ENCODE peak calls at places on chromosomes 3 and 15, in seven cellular contexts. One of them, this sample, is unnamed.

GRCh38 chr15:68332266-68332665 is 54.7 kb downstream of the FEM1B start:
- DNase-seq in suprapubic skin: no peak
- DNase-seq in astrocyte: no peak
- DNase-seq in natural killer cell: no peak
- DNase-seq in activated B cell treated with CpG ODN at 0.5 μM for 24 hours: no peak
- DNase-seq in endothelial cell: no peak
- DNase-seq in MCF 10A: no peak
- DNase-seq in this sample: no peak

GRCh38 chr3:78901544-78901943 is 866.3 kb downstream of the ROBO1 start:
- DNase-seq in natural killer cell: no peak
- DNase-seq in activated B cell treated with CpG ODN at 0.5 μM for 24 hours: no peak
- DNase-seq in MCF 10A: no peak
- DNase-seq in suprapubic skin: no peak
- DNase-seq in astrocyte: no peak
- DNase-seq in endothelial cell: no peak
- DNase-seq in this sample: no peak

GRCh38 chr3:127629462-127630403 is 748 bp downstream of the PODXL2 start:
- DNase-seq in astrocyte: no peak
- DNase-seq in endothelial cell: no peak
- DNase-seq in activated B cell treated with CpG ODN at 0.5 μM for 24 hours: peak
- DNase-seq in MCF 10A: no peak
- DNase-seq in natural killer cell: peak
- DNase-seq in suprapubic skin: no peak
- DNase-seq in this sample: no peak

GRCh38 chr3:140170612-140171011 is 235.6 kb downstream of the CLSTN2 start:
- DNase-seq in astrocyte: no peak
- DNase-seq in MCF 10A: no peak
- DNase-seq in endothelial cell: no peak
- DNase-seq in suprapubic skin: no peak
- DNase-seq in activated B cell treated with CpG ODN at 0.5 μM for 24 hours: no peak
- DNase-seq in natural killer cell: no peak
- DNase-seq in this sample: no peak

GRCh38 chr15:59378855-59379254 is 6.2 kb upstream of the MYO1E start:
- DNase-seq in endothelial cell: no peak
- DNase-seq in activated B cell treated with CpG ODN at 0.5 μM for 24 hours: no peak
- DNase-seq in astrocyte: no peak
- DNase-seq in MCF 10A: no peak
- DNase-seq in suprapubic skin: no peak
- DNase-seq in natural killer cell: no peak
- DNase-seq in this sample: no peak

GRCh38 chr15:24068102-24068501 is 381.0 kb upstream of the NDN start:
- DNase-seq in astrocyte: no peak
- DNase-seq in natural killer cell: no peak
- DNase-seq in endothelial cell: no peak
- DNase-seq in MCF 10A: no peak
- DNase-seq in suprapubic skin: no peak
- DNase-seq in activated B cell treated with CpG ODN at 0.5 μM for 24 hours: no peak
- DNase-seq in this sample: no peak

GRCh38 chr15:62477929-62478328 is 312.8 kb upstream of the C2CD4B start:
- DNase-seq in natural killer cell: no peak
- DNase-seq in suprapubic skin: no peak
- DNase-seq in astrocyte: no peak
- DNase-seq in activated B cell treated with CpG ODN at 0.5 μM for 24 hours: no peak
- DNase-seq in endothelial cell: no peak
- DNase-seq in MCF 10A: no peak
- DNase-seq in this sample: no peak

GRCh38 chr3:156389151-156389760 is 165.7 kb downstream of the SSR3 start:
- DNase-seq in activated B cell treated with CpG ODN at 0.5 μM for 24 hours: no peak
- DNase-seq in natural killer cell: no peak
- DNase-seq in endothelial cell: no peak
- DNase-seq in astrocyte: peak
- DNase-seq in MCF 10A: no peak
- DNase-seq in suprapubic skin: no peak
- DNase-seq in this sample: no peak

GRCh38 chr3:129228891-129229585 is 20.4 kb upstream of the COPG1 start:
- DNase-seq in endothelial cell: peak
- DNase-seq in astrocyte: peak
- DNase-seq in MCF 10A: peak
- DNase-seq in activated B cell treated with CpG ODN at 0.5 μM for 24 hours: no peak
- DNase-seq in natural killer cell: no peak
- DNase-seq in suprapubic skin: no peak
- DNase-seq in this sample: no peak

DNA sequence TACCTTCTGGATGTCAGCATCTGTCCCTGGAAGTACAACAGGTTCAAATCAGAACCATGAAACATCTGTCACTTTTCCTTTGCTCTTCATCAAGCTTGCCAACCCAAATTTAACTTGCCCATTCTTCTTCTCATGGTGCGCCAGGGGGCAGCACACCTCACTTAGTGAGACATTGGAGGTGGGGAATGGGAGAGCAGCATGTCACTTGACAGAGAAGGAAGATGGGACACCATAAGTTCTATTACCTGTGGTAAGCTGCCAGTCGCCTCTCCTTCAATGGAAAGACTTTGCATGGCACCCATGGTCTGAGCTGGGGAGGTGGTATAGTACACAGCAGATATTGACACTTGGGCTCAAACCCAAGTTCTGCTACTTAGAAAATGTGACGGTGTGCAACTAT is 2.9 kb downstream of the SCN5A start:
- DNase-seq in endothelial cell: peak
- DNase-seq in activated B cell treated with CpG ODN at 0.5 μM for 24 hours: no peak
- DNase-seq in natural killer cell: no peak
- DNase-seq in MCF 10A: peak
- DNase-seq in astrocyte: no peak
- DNase-seq in suprapubic skin: peak
- DNase-seq in this sample: no peak
- TF ChIP-seq CTCF in endothelial cell: peak
- TF ChIP-seq CTCF in activated B cell treated with CpG ODN at 0.5 μM for 24 hours: no peak
- TF ChIP-seq CTCF in natural killer cell: no peak
- TF ChIP-seq CTCF in MCF 10A: peak
- TF ChIP-seq CTCF in astrocyte: peak
- TF ChIP-seq CTCF in suprapubic skin: no peak
- TF ChIP-seq CTCF in this sample: peak

GRCh38 chr3:16354291-16354690 is 89.3 kb downstream of the OXNAD1 start:
- DNase-seq in MCF 10A: no peak
- DNase-seq in astrocyte: no peak
- DNase-seq in activated B cell treated with CpG ODN at 0.5 μM for 24 hours: no peak
- DNase-seq in suprapubic skin: no peak
- DNase-seq in endothelial cell: no peak
- DNase-seq in natural killer cell: no peak
- DNase-seq in this sample: no peak

GRCh38 chr3:16357698-16358097 is 92.7 kb downstream of the OXNAD1 start:
- DNase-seq in MCF 10A: no peak
- DNase-seq in natural killer cell: no peak
- DNase-seq in suprapubic skin: no peak
- DNase-seq in endothelial cell: no peak
- DNase-seq in astrocyte: peak
- DNase-seq in activated B cell treated with CpG ODN at 0.5 μM for 24 hours: no peak
- DNase-seq in this sample: no peak

GRCh38 chr3:16359331-16359730 is 94.3 kb downstream of the OXNAD1 start:
- DNase-seq in natural killer cell: no peak
- DNase-seq in MCF 10A: no peak
- DNase-seq in astrocyte: no peak
- DNase-seq in endothelial cell: no peak
- DNase-seq in suprapubic skin: no peak
- DNase-seq in activated B cell treated with CpG ODN at 0.5 μM for 24 hours: no peak
- DNase-seq in this sample: no peak

GRCh38 chr3:16355864-16356263 is 90.9 kb downstream of the OXNAD1 start:
- DNase-seq in natural killer cell: no peak
- DNase-seq in activated B cell treated with CpG ODN at 0.5 μM for 24 hours: no peak
- DNase-seq in suprapubic skin: no peak
- DNase-seq in endothelial cell: no peak
- DNase-seq in astrocyte: no peak
- DNase-seq in MCF 10A: no peak
- DNase-seq in this sample: no peak

DNA sequence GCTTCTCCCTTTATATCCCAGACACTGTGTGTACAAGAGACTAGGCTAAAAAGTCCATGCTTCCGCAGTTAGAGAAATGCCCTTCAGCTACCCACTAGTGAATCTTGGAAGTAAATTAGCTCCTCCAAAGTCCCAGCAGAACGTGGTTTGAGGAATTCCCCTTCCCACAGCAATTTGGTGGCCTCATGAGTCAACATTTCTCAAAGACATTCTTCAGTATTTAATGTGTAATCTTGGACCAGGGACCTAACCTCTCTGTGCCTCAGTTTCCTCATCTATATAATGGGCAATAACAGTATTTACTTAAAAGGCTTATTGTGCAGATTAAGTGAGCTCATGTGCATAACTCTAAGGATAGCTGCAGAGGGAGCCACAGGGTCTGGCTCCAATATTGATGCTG is 92.2 kb downstream of the OXNAD1 start:
- DNase-seq in MCF 10A: no peak
- DNase-seq in suprapubic skin: no peak
- DNase-seq in endothelial cell: no peak
- DNase-seq in activated B cell treated with CpG ODN at 0.5 μM for 24 hours: no peak
- DNase-seq in natural killer cell: no peak
- DNase-seq in astrocyte: peak
- DNase-seq in this sample: no peak
- TF ChIP-seq CTCF in MCF 10A: no peak
- TF ChIP-seq CTCF in suprapubic skin: no peak
- TF ChIP-seq CTCF in endothelial cell: no peak
- TF ChIP-seq CTCF in activated B cell treated with CpG ODN at 0.5 μM for 24 hours: no peak
- TF ChIP-seq CTCF in natural killer cell: no peak
- TF ChIP-seq CTCF in astrocyte: no peak
- TF ChIP-seq CTCF in this sample: no peak

GRCh38 chr3:154040283-154040682 is 80.9 kb upstream of the ARHGEF26 start:
- DNase-seq in endothelial cell: no peak
- DNase-seq in MCF 10A: peak
- DNase-seq in astrocyte: no peak
- DNase-seq in natural killer cell: no peak
- DNase-seq in activated B cell treated with CpG ODN at 0.5 μM for 24 hours: no peak
- DNase-seq in suprapubic skin: no peak
- DNase-seq in this sample: no peak
- TF ChIP-seq CTCF in endothelial cell: peak
- TF ChIP-seq CTCF in MCF 10A: peak
- TF ChIP-seq CTCF in astrocyte: peak
- TF ChIP-seq CTCF in natural killer cell: no peak
- TF ChIP-seq CTCF in activated B cell treated with CpG ODN at 0.5 μM for 24 hours: no peak
- TF ChIP-seq CTCF in suprapubic skin: peak
- TF ChIP-seq CTCF in this sample: peak

GRCh38 chr3:146153429-146153828 is 7.6 kb downstream of the PLOD2 start:
- DNase-seq in endothelial cell: no peak
- DNase-seq in suprapubic skin: no peak
- DNase-seq in astrocyte: no peak
- DNase-seq in natural killer cell: no peak
- DNase-seq in activated B cell treated with CpG ODN at 0.5 μM for 24 hours: no peak
- DNase-seq in MCF 10A: no peak
- DNase-seq in this sample: no peak

GRCh38 chr3:146142757-146143156 is 18.2 kb downstream of the PLOD2 start:
- DNase-seq in natural killer cell: no peak
- DNase-seq in MCF 10A: peak
- DNase-seq in suprapubic skin: no peak
- DNase-seq in endothelial cell: no peak
- DNase-seq in activated B cell treated with CpG ODN at 0.5 μM for 24 hours: no peak
- DNase-seq in astrocyte: peak
- DNase-seq in this sample: no peak

GRCh38 chr3:146152841-146153240 is 8.1 kb downstream of the PLOD2 start:
- DNase-seq in activated B cell treated with CpG ODN at 0.5 μM for 24 hours: no peak
- DNase-seq in endothelial cell: no peak
- DNase-seq in natural killer cell: no peak
- DNase-seq in astrocyte: no peak
- DNase-seq in suprapubic skin: no peak
- DNase-seq in MCF 10A: no peak
- DNase-seq in this sample: no peak

GRCh38 chr3:146145642-146146041 is 15.3 kb downstream of the PLOD2 start:
- DNase-seq in suprapubic skin: no peak
- DNase-seq in natural killer cell: no peak
- DNase-seq in astrocyte: no peak
- DNase-seq in activated B cell treated with CpG ODN at 0.5 μM for 24 hours: no peak
- DNase-seq in endothelial cell: no peak
- DNase-seq in MCF 10A: no peak
- DNase-seq in this sample: no peak

GRCh38 chr3:146148468-146148931 is 12.5 kb downstream of the PLOD2 start:
- DNase-seq in suprapubic skin: no peak
- DNase-seq in activated B cell treated with CpG ODN at 0.5 μM for 24 hours: no peak
- DNase-seq in natural killer cell: no peak
- DNase-seq in astrocyte: no peak
- DNase-seq in MCF 10A: peak
- DNase-seq in endothelial cell: no peak
- DNase-seq in this sample: no peak
- TF ChIP-seq CTCF in suprapubic skin: no peak
- TF ChIP-seq CTCF in activated B cell treated with CpG ODN at 0.5 μM for 24 hours: no peak
- TF ChIP-seq CTCF in natural killer cell: no peak
- TF ChIP-seq CTCF in astrocyte: no peak
- TF ChIP-seq CTCF in MCF 10A: no peak
- TF ChIP-seq CTCF in endothelial cell: no peak
- TF ChIP-seq CTCF in this sample: peak

GRCh38 chr15:81633889-81634288 is 259.9 kb upstream of the TMC3 start:
- DNase-seq in endothelial cell: no peak
- DNase-seq in suprapubic skin: no peak
- DNase-seq in MCF 10A: no peak
- DNase-seq in astrocyte: no peak
- DNase-seq in natural killer cell: no peak
- DNase-seq in activated B cell treated with CpG ODN at 0.5 μM for 24 hours: no peak
- DNase-seq in this sample: peak
- TF ChIP-seq CTCF in endothelial cell: no peak
- TF ChIP-seq CTCF in suprapubic skin: no peak
- TF ChIP-seq CTCF in MCF 10A: no peak
- TF ChIP-seq CTCF in astrocyte: no peak
- TF ChIP-seq CTCF in natural killer cell: no peak
- TF ChIP-seq CTCF in activated B cell treated with CpG ODN at 0.5 μM for 24 hours: no peak
- TF ChIP-seq CTCF in this sample: no peak

GRCh38 chr3:146574173-146574572 is 29.8 kb upstream of the PLSCR1 start:
- DNase-seq in endothelial cell: no peak
- DNase-seq in astrocyte: no peak
- DNase-seq in natural killer cell: no peak
- DNase-seq in activated B cell treated with CpG ODN at 0.5 μM for 24 hours: no peak
- DNase-seq in suprapubic skin: no peak
- DNase-seq in MCF 10A: no peak
- DNase-seq in this sample: no peak

GRCh38 chr3:146581080-146581601 is 24.0 kb downstream of the PLSCR5 start:
- DNase-seq in activated B cell treated with CpG ODN at 0.5 μM for 24 hours: no peak
- DNase-seq in endothelial cell: no peak
- DNase-seq in astrocyte: no peak
- DNase-seq in natural killer cell: no peak
- DNase-seq in suprapubic skin: no peak
- DNase-seq in MCF 10A: no peak
- DNase-seq in this sample: no peak

GRCh38 chr3:146581877-146582508 is 23.2 kb downstream of the PLSCR5 start:
- DNase-seq in astrocyte: peak
- DNase-seq in endothelial cell: no peak
- DNase-seq in activated B cell treated with CpG ODN at 0.5 μM for 24 hours: no peak
- DNase-seq in natural killer cell: no peak
- DNase-seq in MCF 10A: peak
- DNase-seq in suprapubic skin: no peak
- DNase-seq in this sample: no peak

DNA sequence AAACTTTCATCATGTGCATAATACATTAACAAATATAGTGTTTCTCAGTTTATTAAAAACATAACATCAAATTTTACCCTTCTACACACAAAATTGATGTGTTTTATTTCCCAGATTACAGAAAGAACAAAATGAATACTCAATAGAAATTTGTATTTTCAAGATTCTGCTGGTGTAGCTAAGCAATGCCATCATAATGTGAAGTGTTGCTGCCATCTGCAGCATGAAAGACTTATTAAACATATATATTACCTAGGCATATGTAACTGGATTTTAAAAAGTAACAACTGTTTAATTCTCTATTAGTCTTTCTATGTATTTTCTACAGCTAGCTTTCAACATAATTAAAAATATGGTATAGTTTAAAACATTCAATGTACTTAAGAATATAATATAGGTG is 27.5 kb downstream of the PLSCR5 start:
- DNase-seq in endothelial cell: no peak
- DNase-seq in MCF 10A: peak
- DNase-seq in astrocyte: peak
- DNase-seq in activated B cell treated with CpG ODN at 0.5 μM for 24 hours: no peak
- DNase-seq in suprapubic skin: no peak
- DNase-seq in natural killer cell: no peak
- DNase-seq in this sample: no peak
- TF ChIP-seq CTCF in endothelial cell: no peak
- TF ChIP-seq CTCF in MCF 10A: peak
- TF ChIP-seq CTCF in astrocyte: peak
- TF ChIP-seq CTCF in activated B cell treated with CpG ODN at 0.5 μM for 24 hours: peak
- TF ChIP-seq CTCF in suprapubic skin: no peak
- TF ChIP-seq CTCF in natural killer cell: peak
- TF ChIP-seq CTCF in this sample: peak

This sample was measured in D721Med.